ENCODE peak calls at places on chromosomes 7 and 10, in seven cellular contexts. L, G, E, V, R, A and H are unnamed samples.
A peak's percentile ranks its signal among the peaks of the same experiment; 100 is the strongest.

GRCh38 chr10:77179015-77179695 is 458.5 kb downstream of the KCNMA1 start:
- DNase-seq in L (peak; percentile 63), G (no peak), E (no peak), V (peak; percentile 40), R (no peak), A (peak; percentile 59), H (no peak)

GRCh38 chr10:51031995-51032394 is 42.3 kb upstream of the PRKG1 start:
- DNase-seq in L (no peak), G (no peak), E (no peak), V (peak; percentile 15), R (no peak), A (no peak), H (no peak)

GRCh38 chr10:88651131-88651541 is 13.1 kb upstream of the LIPF start:
- DNase-seq in L (no peak), G (no peak), E (no peak), V (no peak), R (no peak), A (peak; percentile 56), H (peak; percentile 56)

GRCh38 chr10:118106426-118106825 is 59.7 kb upstream of the RAB11FIP2 start:
- DNase-seq in L (no peak), G (no peak), E (no peak), V (peak; percentile 21), R (no peak), A (peak; percentile 5), H (no peak)

GRCh38 chr10:8510471-8510870 is 456.0 kb downstream of the GATA3 start:
- DNase-seq in L (no peak), G (no peak), E (no peak), V (no peak), R (no peak), A (no peak), H (no peak)

GRCh38 chr10:35533565-35533964 is 71.6 kb upstream of the GJD4 start:
- DNase-seq in L (no peak), G (no peak), E (no peak), V (no peak), R (no peak), A (no peak), H (no peak)

GRCh38 chr7:2864999-2865670 is 21.0 kb upstream of the GNA12 start:
- DNase-seq in L (peak; percentile 73), G (no peak), E (peak; percentile 32), V (peak; percentile 46), R (peak; percentile 71), A (peak; percentile 50), H (no peak)

GRCh38 chr7:135447783-135448182 is 62.1 kb downstream of the CNOT4 start:
- DNase-seq in L (no peak), G (no peak), E (no peak), V (no peak), R (no peak), A (no peak), H (no peak)

GRCh38 chr7:83096065-83096580 is 66.6 kb downstream of the PCLO start:
- DNase-seq in L (no peak), G (no peak), E (no peak), V (no peak), R (no peak), A (no peak), H (no peak)

GRCh38 chr7:118870187-118870586 is 645.7 kb downstream of the ANKRD7 start:
- DNase-seq in L (no peak), G (no peak), E (no peak), V (no peak), R (no peak), A (no peak), H (no peak)

GRCh38 chr7:128045766-128046165 is 14.5 kb upstream of the LRRC4 start:
- DNase-seq in L (no peak), G (no peak), E (no peak), V (no peak), R (no peak), A (peak; percentile 9), H (no peak)

GRCh38 chr10:86951184-86951761 is 6.1 kb downstream of the MMRN2 start:
- DNase-seq in L (no peak), G (no peak), E (no peak), V (no peak), R (no peak), A (no peak), H (no peak)

GRCh38 chr7:151235091-151235787 is 3.0 kb downstream of the CHPF2 start:
- DNase-seq in L (no peak), G (no peak), E (no peak), V (no peak), R (no peak), A (no peak), H (no peak)

GRCh38 chr7:2022737-2023250 is 210.0 kb downstream of the MAD1L1 start:
- DNase-seq in L (no peak), G (no peak), E (no peak), V (no peak), R (no peak), A (no peak), H (no peak)

GRCh38 chr7:123999698-124000097 is 33.2 kb downstream of the TMEM229A start:
- DNase-seq in L (no peak), G (no peak), E (no peak), V (no peak), R (no peak), A (no peak), H (no peak)

GRCh38 chr7:54788664-54789063 is 29.7 kb upstream of the SEC61G start:
- DNase-seq in L (no peak), G (peak; percentile 11), E (no peak), V (no peak), R (no peak), A (peak; percentile 86), H (peak; percentile 50)

GRCh38 chr7:8221603-8222002 is 40.4 kb downstream of the ICA1 start:
- DNase-seq in L (no peak), G (no peak), E (no peak), V (no peak), R (no peak), A (no peak), H (no peak)

GRCh38 chr10:126350216-126350992 is 37.9 kb downstream of the ADAM12 start:
- DNase-seq in L (peak; percentile 57), G (no peak), E (no peak), V (no peak), R (no peak), A (peak; percentile 94), H (peak; percentile 98)

GRCh38 chr10:57657164-57657765 is 610.4 kb downstream of the IPMK start:
- DNase-seq in L (peak; percentile 22), G (no peak), E (peak; percentile 3), V (peak; percentile 18), R (no peak), A (peak; percentile 47), H (peak; percentile 10)

GRCh38 chr7:3154881-3155494 is 111.3 kb upstream of the CARD11 start:
- DNase-seq in L (no peak), G (peak; percentile 33), E (no peak), V (no peak), R (peak; percentile 44), A (peak; percentile 43), H (peak; percentile 7)

GRCh38 chr7:28055161-28055544 is 125.4 kb downstream of the JAZF1 start:
- DNase-seq in L (no peak), G (no peak), E (no peak), V (no peak), R (no peak), A (no peak), H (peak; percentile 66)

GRCh38 chr10:3825244-3825643 is 40.2 kb upstream of the KLF6 start:
- DNase-seq in L (no peak), G (no peak), E (no peak), V (no peak), R (no peak), A (no peak), H (peak; percentile 54)

GRCh38 chr7:31640329-31640728 is 46.7 kb upstream of the PPP1R17 start:
- DNase-seq in L (no peak), G (no peak), E (no peak), V (no peak), R (no peak), A (no peak), H (no peak)